ENCODE peak calls at places on chromosomes 4 and X, in ten cellular contexts. V is activated CD8-positive, alpha-beta T cell treated with anti-CD3 and anti-CD28 coated beads for 36 hours; L is mucosa of descending colon; Z is GM06990; S is B cell; W is breast epithelium; K is GM13977; Q is CD4-positive, alpha-beta T cell; R is pancreas; I is fibroblast of the aortic adventitia. H is an unnamed sample.

GRCh38 chr4:84920591-84920990 is 45.9 kb downstream of the WDFY3 start:
- DNase-seq in V (no peak), L (no peak), Z (no peak), S (no peak), W (no peak), K (no peak), Q (no peak), R (no peak), I (peak), H (no peak)

GRCh38 chr4:46844325-46844917 is 64.6 kb downstream of the COX7B2 start:
- DNase-seq in V (peak), L (no peak), Z (peak), S (peak), W (no peak), K (peak), Q (no peak), R (peak), I (peak), H (peak)

GRCh38 chrX:39845289-39845688 is 252.5 kb downstream of the BCOR start:
- DNase-seq in V (no peak), L (no peak), Z (no peak), S (no peak), W (no peak), K (no peak), Q (no peak), R (no peak), I (no peak), H (no peak)

GRCh38 chr4:78707268-78707667 is 68.9 kb upstream of the BMP2K start:
- DNase-seq in V (no peak), L (no peak), Z (no peak), S (peak), W (no peak), K (no peak), Q (no peak), R (no peak), I (no peak), H (no peak)

GRCh38 chr4:90757529-90757928 is 630.3 kb downstream of the CCSER1 start:
- DNase-seq in V (no peak), L (no peak), Z (no peak), S (no peak), W (no peak), K (no peak), Q (no peak), R (no peak), I (no peak), H (no peak)

GRCh38 chrX:29890004-29890403 is 325.4 kb upstream of the MAGEB2 start:
- DNase-seq in V (no peak), L (no peak), Z (no peak), S (no peak), W (no peak), K (no peak), Q (no peak), R (no peak), I (no peak), H (no peak)

GRCh38 chrX:16772460-16772859 is 13.8 kb upstream of the TXLNG start:
- DNase-seq in V (no peak), L (no peak), Z (no peak), S (no peak), W (no peak), K (no peak), Q (no peak), R (no peak), I (no peak), H (no peak)

GRCh38 chrX:68917799-68918198 is 89.0 kb downstream of the EFNB1 start:
- DNase-seq in V (no peak), L (no peak), Z (no peak), S (no peak), W (no peak), K (no peak), Q (no peak), R (no peak), I (no peak), H (no peak)

GRCh38 chrX:331145-331771 is 12.7 kb upstream of the GTPBP6 start:
- DNase-seq in V (peak), L (peak), Z (no peak), S (peak), W (no peak), K (no peak), Q (no peak), R (no peak), I (peak), H (no peak)

GRCh38 chrX:71056857-71057256 is 11.3 kb downstream of the SNX12 start:
- DNase-seq in V (no peak), L (no peak), Z (no peak), S (no peak), W (no peak), K (no peak), Q (no peak), R (no peak), I (peak), H (no peak)

GRCh38 chr4:60396680-60397079 is 803.4 kb upstream of the ADGRL3 start:
- DNase-seq in V (no peak), L (no peak), Z (no peak), S (no peak), W (no peak), K (no peak), Q (no peak), R (no peak), I (no peak), H (no peak)

GRCh38 chrX:39645059-39645895 is 452.5 kb downstream of the BCOR start:
- DNase-seq in V (peak), L (no peak), Z (no peak), S (no peak), W (no peak), K (no peak), Q (no peak), R (no peak), I (peak), H (no peak)

GRCh38 chr4:112589207-112589606 is 47.5 kb downstream of the ZGRF1 start:
- DNase-seq in V (no peak), L (no peak), Z (no peak), S (no peak), W (no peak), K (no peak), Q (no peak), R (no peak), I (peak), H (no peak)

DNA sequence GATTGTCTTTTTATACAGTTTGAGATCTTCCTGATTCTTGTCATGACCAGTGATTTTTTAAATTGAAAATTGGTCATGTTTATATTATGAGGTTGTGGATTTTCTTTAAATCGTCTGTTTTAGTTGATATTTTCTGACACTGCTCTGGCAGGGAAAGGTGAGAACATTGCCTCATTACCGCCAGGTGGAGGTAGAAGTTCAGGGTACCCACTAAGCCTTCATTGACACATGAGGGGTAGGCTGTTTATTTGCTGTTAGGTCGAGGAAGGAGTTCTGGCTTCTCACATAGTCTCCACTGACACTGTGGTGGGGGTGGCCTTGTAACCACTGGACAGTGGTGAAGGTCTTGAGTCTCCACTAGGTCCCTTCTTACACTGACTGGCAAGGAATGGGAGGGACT is 117.6 kb upstream of the GPR101 start:
- DNase-seq in V (no peak), L (no peak), Z (no peak), S (no peak), W (no peak), K (no peak), Q (no peak), R (no peak), I (no peak), H (no peak)
- TF ChIP-seq CTCF in V (no peak), L (no peak), Z (peak), S (no peak), W (no peak), K (no peak), Q (no peak), R (no peak), I (no peak), H (no peak)

DNA sequence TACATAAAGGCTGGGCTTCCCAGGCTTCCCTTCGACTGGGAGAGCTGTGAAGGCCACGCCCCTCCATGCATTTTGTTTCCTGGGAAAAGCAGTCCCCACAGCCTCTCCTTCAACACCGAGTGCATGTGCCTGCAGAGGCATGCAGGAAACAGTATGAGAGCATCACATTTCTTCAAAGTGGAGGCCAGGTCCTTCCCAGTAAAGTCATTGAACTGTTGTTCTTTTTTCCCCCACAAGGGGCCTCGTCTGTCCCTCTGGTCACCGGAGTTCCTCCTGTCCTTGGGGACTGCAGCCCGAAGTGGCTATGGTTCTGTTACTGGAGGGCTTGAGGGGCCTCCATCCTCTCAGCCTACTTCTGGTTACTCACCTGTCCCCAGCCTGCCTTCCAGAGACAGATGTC is 56.0 kb downstream of the RAI2 start:
- DNase-seq in V (no peak), L (no peak), Z (no peak), S (no peak), W (no peak), K (no peak), Q (no peak), R (no peak), I (no peak), H (no peak)
- TF ChIP-seq CTCF in V (no peak), L (no peak), Z (peak), S (no peak), W (no peak), K (no peak), Q (no peak), R (no peak), I (no peak), H (no peak)

DNA sequence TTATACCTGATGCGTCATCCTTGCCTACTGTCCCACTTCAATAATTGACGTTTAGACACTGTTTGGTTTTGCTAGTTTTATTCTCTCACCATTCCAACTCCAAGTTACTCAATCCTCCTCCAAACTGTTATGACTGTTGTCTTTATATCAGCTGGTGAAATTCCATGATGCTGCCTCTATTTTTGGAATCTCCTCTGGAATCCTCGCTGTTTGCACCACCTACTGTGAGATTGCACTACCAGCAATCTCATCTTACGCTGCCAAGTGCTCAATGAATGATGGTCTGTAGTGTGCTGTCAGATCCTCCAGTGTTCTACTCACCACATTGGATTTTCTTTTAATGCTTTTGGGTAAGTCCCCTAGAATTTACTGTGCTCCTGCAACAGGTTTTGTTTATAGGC is 13.2 kb upstream of the PCDH18 start:
- DNase-seq in V (no peak), L (no peak), Z (no peak), S (no peak), W (no peak), K (no peak), Q (no peak), R (no peak), I (peak), H (no peak)
- TF ChIP-seq CTCF in V (no peak), L (no peak), Z (no peak), S (no peak), W (no peak), K (no peak), Q (no peak), R (no peak), I (no peak), H (no peak)

GRCh38 chr4:151530783-151531182 is 121.8 kb downstream of the FHIP1A start:
- DNase-seq in V (no peak), L (no peak), Z (no peak), S (no peak), W (no peak), K (no peak), Q (no peak), R (no peak), I (no peak), H (no peak)
- TF ChIP-seq CTCF in V (no peak), L (no peak), Z (peak), S (no peak), W (no peak), K (peak), Q (no peak), R (no peak), I (no peak), H (no peak)

GRCh38 chr4:29805245-29805644 is 914.9 kb upstream of the PCDH7 start:
- DNase-seq in V (no peak), L (no peak), Z (no peak), S (no peak), W (no peak), K (no peak), Q (no peak), R (no peak), I (no peak), H (no peak)
- TF ChIP-seq CTCF in V (no peak), L (no peak), Z (no peak), S (no peak), W (no peak), K (no peak), Q (no peak), R (no peak), I (no peak), H (no peak)

DNA sequence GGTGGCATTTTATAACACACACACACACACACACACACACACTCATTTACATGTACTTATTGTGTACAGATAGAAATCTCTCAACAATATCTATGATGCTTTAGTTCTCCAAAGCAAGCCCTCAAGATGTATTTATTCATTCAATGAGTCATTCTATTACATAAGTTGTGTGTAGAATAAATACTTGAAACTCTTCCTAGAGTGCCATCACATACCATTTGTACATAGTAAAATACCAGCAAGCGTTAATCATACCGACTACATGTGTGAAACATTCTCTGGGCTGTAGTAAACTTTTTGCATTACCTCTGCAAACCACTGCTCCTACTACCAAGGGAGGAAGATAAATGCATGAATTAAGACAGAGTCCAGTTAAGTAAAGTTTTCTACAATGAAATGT is 71.0 kb downstream of the EPHA5 start:
- DNase-seq in V (no peak), L (no peak), Z (no peak), S (no peak), W (no peak), K (no peak), Q (no peak), R (no peak), I (peak), H (no peak)
- TF ChIP-seq CTCF in V (no peak), L (no peak), Z (no peak), S (no peak), W (no peak), K (no peak), Q (no peak), R (no peak), I (no peak), H (no peak)

DNA sequence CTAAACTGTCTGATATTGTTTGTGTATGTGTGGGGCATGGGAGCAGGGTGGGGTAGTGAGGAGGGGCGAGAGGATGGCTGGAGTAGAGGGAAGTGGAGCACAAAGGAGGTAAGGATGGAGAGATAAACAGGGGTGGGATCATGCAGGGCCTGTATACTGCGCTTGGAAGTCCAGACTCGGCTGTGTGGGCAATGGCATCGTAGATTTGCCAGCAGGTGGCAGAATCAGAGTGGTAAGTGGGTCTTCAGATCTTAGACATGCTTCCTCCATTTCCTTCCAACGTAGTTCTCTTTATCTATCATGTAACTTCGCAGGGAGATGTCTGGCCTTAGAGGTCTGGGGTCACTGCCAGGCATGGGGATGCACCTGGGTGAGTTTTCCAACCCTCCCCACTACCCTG is 155.5 kb downstream of the PDGFRA start:
- DNase-seq in V (peak), L (no peak), Z (no peak), S (peak), W (no peak), K (no peak), Q (no peak), R (no peak), I (peak), H (no peak)
- TF ChIP-seq CTCF in V (no peak), L (no peak), Z (peak), S (no peak), W (no peak), K (peak), Q (no peak), R (no peak), I (peak), H (peak)

GRCh38 chr4:113905301-113905700 is 74.1 kb downstream of the ARSJ start:
- DNase-seq in V (no peak), L (no peak), Z (no peak), S (no peak), W (no peak), K (no peak), Q (no peak), R (no peak), I (no peak), H (no peak)

GRCh38 chr4:113907559-113907958 is 71.9 kb downstream of the ARSJ start:
- DNase-seq in V (no peak), L (no peak), Z (no peak), S (no peak), W (no peak), K (no peak), Q (no peak), R (no peak), I (no peak), H (no peak)

GRCh38 chr4:113899260-113900177 is 79.9 kb downstream of the ARSJ start:
- DNase-seq in V (peak), L (no peak), Z (peak), S (peak), W (no peak), K (peak), Q (peak), R (no peak), I (no peak), H (peak)

DNA sequence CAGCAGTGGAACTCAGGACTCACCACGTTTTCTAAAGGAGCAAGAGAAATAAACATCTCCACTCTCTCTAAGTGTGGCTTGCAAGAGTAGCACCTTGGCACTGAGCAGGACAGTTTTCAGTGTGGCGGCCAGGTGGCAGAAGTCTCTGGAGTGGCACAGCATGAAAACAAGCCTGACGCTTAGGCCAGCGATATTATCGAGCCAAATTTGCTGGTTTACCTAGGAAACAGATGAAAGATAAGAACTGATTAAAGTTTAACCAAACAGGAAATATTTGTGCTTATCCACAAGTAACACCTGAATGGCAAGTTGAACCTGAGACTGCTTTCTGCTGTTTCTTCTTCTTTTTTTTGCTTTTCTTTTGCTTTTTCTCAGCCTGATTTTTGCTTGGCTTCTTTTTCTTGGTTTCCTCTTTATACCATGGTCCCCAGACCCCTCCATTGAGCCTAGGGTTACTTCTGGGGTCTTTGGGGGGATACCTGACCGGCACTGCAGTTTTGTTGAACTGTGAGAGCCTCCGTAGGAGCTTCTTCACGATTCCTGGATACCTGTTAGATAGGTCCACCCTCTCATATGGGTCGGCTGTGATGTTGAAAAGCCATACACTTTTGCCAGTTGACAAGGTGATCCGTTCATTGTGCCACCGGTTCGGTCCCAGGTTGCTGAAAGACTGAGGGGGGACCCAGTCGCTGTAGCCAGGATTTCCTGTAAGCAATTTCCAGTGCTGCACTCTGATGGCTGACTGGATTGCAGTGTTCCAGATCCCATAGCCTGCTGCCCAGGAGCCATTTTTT is 77.3 kb downstream of the ARSJ start:
- DNase-seq in V (peak), L (peak), Z (no peak), S (peak), W (peak), K (no peak), Q (peak), R (peak), I (no peak), H (no peak)
- TF ChIP-seq CTCF in V (peak), L (peak), Z (peak), S (no peak), W (no peak), K (peak), Q (peak), R (peak), I (no peak), H (peak)

GRCh38 chr4:36183232-36183631 is 61.1 kb downstream of the ARAP2 start:
- DNase-seq in V (no peak), L (no peak), Z (no peak), S (no peak), W (no peak), K (no peak), Q (no peak), R (peak), I (no peak), H (peak)

GRCh38 chr4:36183665-36184393 is 60.5 kb downstream of the ARAP2 start:
- DNase-seq in V (no peak), L (no peak), Z (no peak), S (no peak), W (no peak), K (no peak), Q (no peak), R (no peak), I (no peak), H (no peak)

GRCh38 chr4:36189511-36190226 is 54.6 kb downstream of the ARAP2 start:
- DNase-seq in V (peak), L (no peak), Z (peak), S (no peak), W (no peak), K (peak), Q (no peak), R (no peak), I (no peak), H (peak)

GRCh38 chr4:36192922-36193321 is 51.4 kb downstream of the ARAP2 start:
- DNase-seq in V (no peak), L (no peak), Z (no peak), S (no peak), W (no peak), K (no peak), Q (no peak), R (no peak), I (no peak), H (no peak)

DNA sequence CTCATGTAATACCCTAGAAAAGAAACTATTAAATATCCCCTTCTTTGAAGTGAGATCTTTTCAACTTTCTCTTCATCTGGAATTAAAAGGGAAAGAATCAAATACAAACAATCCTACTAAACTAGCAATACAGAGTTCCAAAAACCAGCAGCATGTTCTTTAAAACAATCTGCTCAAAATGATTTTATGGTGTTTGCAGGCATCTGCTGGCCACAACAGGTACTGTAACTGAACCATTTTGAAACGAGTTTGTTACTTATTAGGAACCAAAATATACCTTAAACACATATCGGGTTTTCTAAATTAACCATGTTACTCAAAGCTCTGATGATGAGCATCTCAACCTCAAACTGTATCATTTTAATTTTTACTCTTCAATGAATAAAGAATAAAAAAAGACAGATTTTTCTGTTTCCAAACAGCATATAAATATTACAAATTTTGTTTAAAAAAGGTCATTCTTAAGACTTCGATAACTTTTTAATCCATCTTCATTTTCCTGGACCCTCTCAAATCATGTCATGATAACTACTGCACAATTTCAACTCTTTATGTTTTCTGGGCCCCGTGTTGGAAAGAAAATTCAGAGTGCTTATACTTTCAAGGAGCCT is 56.5 kb downstream of the ARAP2 start:
- DNase-seq in V (peak), L (no peak), Z (no peak), S (no peak), W (no peak), K (peak), Q (no peak), R (no peak), I (peak), H (peak)
- TF ChIP-seq CTCF in V (peak), L (peak), Z (peak), S (peak), W (no peak), K (peak), Q (peak), R (peak), I (no peak), H (no peak)